ENCODE peak calls at places on chromosomes 6 and 20, in six cellular contexts. One of them, this sample, is unnamed. For H3K9me3, the result is how much of the 10 kb centered on the place peaks cover.

GRCh38 chr20:46215913-46216707 is 92.2 kb downstream of the CDH22 start:
- DNase-seq in cardiac muscle cell: peak
- DNase-seq in upper lobe of left lung: no peak
- DNase-seq in fibroblast of lung: peak
- DNase-seq in upper lobe of right lung: no peak
- DNase-seq in stomach: no peak
- DNase-seq in this sample: no peak

GRCh38 chr20:55166063-55166462 is 690.7 kb downstream of the DOK5 start:
- DNase-seq in cardiac muscle cell: no peak
- DNase-seq in upper lobe of right lung: no peak
- DNase-seq in stomach: no peak
- DNase-seq in fibroblast of lung: no peak
- DNase-seq in upper lobe of left lung: no peak
- DNase-seq in this sample: no peak

GRCh38 chr20:44008806-44009678 is 94.4 kb downstream of the TOX2 start:
- DNase-seq in fibroblast of lung: no peak
- DNase-seq in stomach: no peak
- DNase-seq in upper lobe of right lung: no peak
- DNase-seq in cardiac muscle cell: no peak
- DNase-seq in upper lobe of left lung: no peak
- DNase-seq in this sample: no peak

GRCh38 chr6:34423254-34423653 is 2.6 kb downstream of the RPS10 start:
- DNase-seq in cardiac muscle cell: no peak
- DNase-seq in upper lobe of left lung: no peak
- DNase-seq in fibroblast of lung: peak
- DNase-seq in upper lobe of right lung: no peak
- DNase-seq in stomach: no peak
- DNase-seq in this sample: no peak

GRCh38 chr20:37356387-37356786 is 10.4 kb downstream of the SRC start:
- DNase-seq in stomach: peak
- DNase-seq in cardiac muscle cell: peak
- DNase-seq in fibroblast of lung: peak
- DNase-seq in upper lobe of left lung: peak
- DNase-seq in upper lobe of right lung: peak
- DNase-seq in this sample: no peak

GRCh38 chr6:150328744-150329400 is 39.9 kb upstream of the IYD start:
- DNase-seq in fibroblast of lung: no peak
- DNase-seq in upper lobe of left lung: no peak
- DNase-seq in stomach: no peak
- DNase-seq in cardiac muscle cell: no peak
- DNase-seq in upper lobe of right lung: no peak
- DNase-seq in this sample: no peak

GRCh38 chr6:136822051-136822378 is 377 bp upstream of the PEX7 start:
- DNase-seq in fibroblast of lung: no peak
- DNase-seq in cardiac muscle cell: peak
- DNase-seq in upper lobe of left lung: peak
- DNase-seq in upper lobe of right lung: no peak
- DNase-seq in stomach: no peak
- DNase-seq in this sample: no peak

GRCh38 chr6:36508532-36508931 is 38.7 kb downstream of the STK38 start:
- DNase-seq in fibroblast of lung: no peak
- DNase-seq in cardiac muscle cell: no peak
- DNase-seq in upper lobe of left lung: no peak
- DNase-seq in upper lobe of right lung: no peak
- DNase-seq in stomach: no peak
- DNase-seq in this sample: no peak

GRCh38 chr6:151493495-151494234 is at the start of gene CCDC170:
- DNase-seq in stomach: peak
- DNase-seq in cardiac muscle cell: peak
- DNase-seq in fibroblast of lung: no peak
- DNase-seq in upper lobe of right lung: peak
- DNase-seq in upper lobe of left lung: peak
- DNase-seq in this sample: no peak

GRCh38 chr6:169592558-169592957 is 109.3 kb downstream of the WDR27 start:
- DNase-seq in stomach: no peak
- DNase-seq in fibroblast of lung: peak
- DNase-seq in upper lobe of left lung: no peak
- DNase-seq in cardiac muscle cell: peak
- DNase-seq in upper lobe of right lung: no peak
- DNase-seq in this sample: no peak

GRCh38 chr6:5905431-5906339 is 101.0 kb downstream of the NRN1 start:
- DNase-seq in fibroblast of lung: peak
- DNase-seq in upper lobe of left lung: peak
- DNase-seq in cardiac muscle cell: peak
- DNase-seq in stomach: peak
- DNase-seq in upper lobe of right lung: no peak
- DNase-seq in this sample: no peak

GRCh38 chr20:50624351-50625016 is 66.9 kb downstream of the RIPOR3 start:
- DNase-seq in fibroblast of lung: no peak
- DNase-seq in stomach: peak
- DNase-seq in cardiac muscle cell: no peak
- DNase-seq in upper lobe of right lung: peak
- DNase-seq in upper lobe of left lung: peak
- DNase-seq in this sample: no peak

GRCh38 chr6:7108964-7109836 is 1.4 kb downstream of the RREB1 start:
- DNase-seq in stomach: peak
- DNase-seq in upper lobe of right lung: peak
- DNase-seq in cardiac muscle cell: peak
- DNase-seq in fibroblast of lung: peak
- DNase-seq in upper lobe of left lung: peak
- DNase-seq in this sample: peak

GRCh38 chr6:65546894-65547293 is 160.1 kb downstream of the EYS start:
- DNase-seq in upper lobe of left lung: no peak
- DNase-seq in cardiac muscle cell: no peak
- DNase-seq in fibroblast of lung: no peak
- DNase-seq in upper lobe of right lung: no peak
- DNase-seq in stomach: no peak
- DNase-seq in this sample: no peak

GRCh38 chr6:144305985-144306384 is 20.9 kb downstream of the UTRN start:
- DNase-seq in fibroblast of lung: peak
- DNase-seq in upper lobe of left lung: no peak
- DNase-seq in stomach: no peak
- DNase-seq in upper lobe of right lung: no peak
- DNase-seq in cardiac muscle cell: no peak
- DNase-seq in this sample: no peak

GRCh38 chr6:130047440-130047995 is 29.1 kb downstream of the L3MBTL3 start:
- DNase-seq in upper lobe of left lung: no peak
- DNase-seq in stomach: no peak
- DNase-seq in upper lobe of right lung: no peak
- DNase-seq in cardiac muscle cell: peak
- DNase-seq in fibroblast of lung: peak
- DNase-seq in this sample: no peak

GRCh38 chr6:76839505-76839904 is 623.8 kb downstream of the HTR1B start:
- DNase-seq in upper lobe of right lung: no peak
- DNase-seq in stomach: no peak
- DNase-seq in cardiac muscle cell: no peak
- DNase-seq in upper lobe of left lung: no peak
- DNase-seq in fibroblast of lung: no peak
- DNase-seq in this sample: no peak

GRCh38 chr6:112298816-112299281 is 44.5 kb upstream of the LAMA4 start:
- DNase-seq in upper lobe of left lung: no peak
- DNase-seq in stomach: no peak
- DNase-seq in cardiac muscle cell: peak
- DNase-seq in fibroblast of lung: peak
- DNase-seq in upper lobe of right lung: no peak
- DNase-seq in this sample: no peak

GRCh38 chr6:37971263-37971662 is 151.7 kb downstream of the ZFAND3 start:
- DNase-seq in stomach: no peak
- DNase-seq in upper lobe of right lung: no peak
- DNase-seq in upper lobe of left lung: no peak
- DNase-seq in fibroblast of lung: peak
- DNase-seq in cardiac muscle cell: no peak
- DNase-seq in this sample: no peak

GRCh38 chr6:33850294-33850693 is 46.5 kb upstream of the MLN start:
- DNase-seq in upper lobe of left lung: no peak
- DNase-seq in cardiac muscle cell: no peak
- DNase-seq in fibroblast of lung: no peak
- DNase-seq in upper lobe of right lung: no peak
- DNase-seq in stomach: no peak
- DNase-seq in this sample: no peak

GRCh38 chr6:12735786-12736185 is 19.2 kb downstream of the PHACTR1 start:
- DNase-seq in upper lobe of left lung: no peak
- DNase-seq in fibroblast of lung: no peak
- DNase-seq in cardiac muscle cell: peak
- DNase-seq in stomach: no peak
- DNase-seq in upper lobe of right lung: no peak
- DNase-seq in this sample: no peak

GRCh38 chr6:153727910-153728309 is 311.1 kb upstream of the OPRM1 start:
- DNase-seq in upper lobe of left lung: no peak
- DNase-seq in cardiac muscle cell: peak
- DNase-seq in fibroblast of lung: no peak
- DNase-seq in stomach: no peak
- DNase-seq in upper lobe of right lung: no peak
- DNase-seq in this sample: no peak

GRCh38 chr6:155349956-155350355 is 35.7 kb upstream of the TFB1M start:
- DNase-seq in stomach: no peak
- DNase-seq in fibroblast of lung: no peak
- DNase-seq in upper lobe of left lung: no peak
- DNase-seq in upper lobe of right lung: no peak
- DNase-seq in cardiac muscle cell: no peak
- DNase-seq in this sample: no peak
- H3K9me3 ChIP-seq in stomach: under half
- H3K9me3 ChIP-seq in fibroblast of lung: under half
- H3K9me3 ChIP-seq in upper lobe of left lung: under half
- H3K9me3 ChIP-seq in upper lobe of right lung: under half
- H3K9me3 ChIP-seq in cardiac muscle cell: under half
- H3K9me3 ChIP-seq in this sample: under half

DNA sequence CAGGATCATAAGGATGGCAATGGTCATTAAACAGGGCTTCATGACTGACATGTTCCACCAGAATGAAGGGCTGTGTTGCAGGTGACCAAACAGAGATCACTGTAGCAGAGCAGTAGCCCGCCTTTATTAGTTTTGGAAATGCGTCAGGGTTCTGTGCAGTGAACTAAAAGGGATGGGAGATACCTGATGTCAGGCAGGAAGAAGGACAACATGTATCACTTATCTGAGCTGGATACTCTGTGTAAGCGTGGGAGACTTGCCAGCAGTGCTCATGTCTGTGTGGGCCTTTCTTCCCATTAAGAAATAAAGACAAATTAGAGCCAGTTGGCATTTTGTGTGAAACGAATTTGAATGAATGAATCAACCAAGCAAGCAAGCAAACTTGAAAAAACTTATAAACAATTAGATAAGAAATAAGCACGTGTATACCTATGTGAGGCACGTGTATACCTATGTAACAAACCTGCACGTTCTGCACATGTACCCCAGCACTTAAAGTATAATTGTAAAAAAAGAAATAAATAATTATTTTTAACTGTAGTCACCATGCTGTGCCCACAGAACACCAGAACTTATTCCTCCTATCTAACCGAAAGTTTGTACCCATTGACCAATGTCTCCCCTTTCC is at the start of gene DEFB116:
- DNase-seq in upper lobe of left lung: no peak
- DNase-seq in cardiac muscle cell: no peak
- DNase-seq in fibroblast of lung: no peak
- DNase-seq in stomach: no peak
- DNase-seq in upper lobe of right lung: no peak
- DNase-seq in this sample: no peak
- H3K9me3 ChIP-seq in upper lobe of left lung: under half
- H3K9me3 ChIP-seq in cardiac muscle cell: under half
- H3K9me3 ChIP-seq in fibroblast of lung: under half
- H3K9me3 ChIP-seq in stomach: under half
- H3K9me3 ChIP-seq in upper lobe of right lung: under half
- H3K9me3 ChIP-seq in this sample: under half

GRCh38 chr20:59818911-59819310 is 114.5 kb downstream of the SYCP2 start:
- DNase-seq in fibroblast of lung: no peak
- DNase-seq in stomach: no peak
- DNase-seq in upper lobe of right lung: no peak
- DNase-seq in upper lobe of left lung: no peak
- DNase-seq in cardiac muscle cell: no peak
- DNase-seq in this sample: no peak

GRCh38 chr20:59817846-59818245 is 115.6 kb downstream of the SYCP2 start:
- DNase-seq in cardiac muscle cell: no peak
- DNase-seq in upper lobe of right lung: no peak
- DNase-seq in fibroblast of lung: no peak
- DNase-seq in upper lobe of left lung: no peak
- DNase-seq in stomach: no peak
- DNase-seq in this sample: no peak

GRCh38 chr20:59820204-59821041 is 113.0 kb downstream of the SYCP2 start:
- DNase-seq in upper lobe of left lung: peak
- DNase-seq in upper lobe of right lung: no peak
- DNase-seq in fibroblast of lung: no peak
- DNase-seq in cardiac muscle cell: no peak
- DNase-seq in stomach: no peak
- DNase-seq in this sample: no peak

GRCh38 chr20:59821201-59821600 is 112.2 kb downstream of the SYCP2 start:
- DNase-seq in upper lobe of right lung: no peak
- DNase-seq in stomach: no peak
- DNase-seq in fibroblast of lung: no peak
- DNase-seq in upper lobe of left lung: no peak
- DNase-seq in cardiac muscle cell: no peak
- DNase-seq in this sample: no peak

DNA sequence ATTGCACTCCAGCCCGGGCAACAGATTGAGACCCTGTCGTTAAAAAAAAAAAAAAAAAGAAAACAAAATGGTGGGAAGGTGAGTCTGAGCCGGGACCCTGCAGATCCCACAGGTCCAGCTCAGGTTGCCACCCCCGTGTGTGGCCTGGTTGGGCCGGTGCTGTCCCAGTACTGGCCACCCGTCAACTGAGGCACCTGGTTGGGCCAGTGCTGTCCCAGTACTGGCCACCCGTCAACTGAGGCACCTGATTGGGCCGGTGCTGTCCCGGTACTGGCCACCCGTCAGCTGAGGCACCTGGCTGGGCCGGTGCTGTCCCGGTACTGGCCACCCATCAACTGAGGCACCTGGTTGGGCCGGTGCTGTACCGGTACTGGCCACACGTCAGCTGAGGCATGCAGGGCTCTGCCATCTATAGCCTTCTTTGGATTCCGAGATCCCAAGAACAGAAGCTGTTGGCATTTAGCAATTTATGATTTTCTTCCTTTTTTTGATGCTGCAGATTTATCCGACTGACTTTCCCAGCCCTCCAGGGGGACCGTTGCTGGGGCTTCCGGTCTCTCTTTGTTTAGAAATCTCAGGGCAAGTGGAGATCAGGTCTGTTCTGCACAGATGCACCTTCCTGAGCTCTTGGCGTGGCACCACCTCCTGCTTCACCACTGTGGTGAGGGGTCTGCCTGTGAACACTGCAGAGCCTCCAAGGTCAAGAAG is 113.8 kb downstream of the SYCP2 start:
- DNase-seq in upper lobe of left lung: no peak
- DNase-seq in stomach: no peak
- DNase-seq in cardiac muscle cell: no peak
- DNase-seq in fibroblast of lung: no peak
- DNase-seq in upper lobe of right lung: no peak
- DNase-seq in this sample: no peak
- H3K9me3 ChIP-seq in upper lobe of left lung: under half
- H3K9me3 ChIP-seq in stomach: under half
- H3K9me3 ChIP-seq in cardiac muscle cell: under half
- H3K9me3 ChIP-seq in fibroblast of lung: under half
- H3K9me3 ChIP-seq in upper lobe of right lung: under half
- H3K9me3 ChIP-seq in this sample: under half

DNA sequence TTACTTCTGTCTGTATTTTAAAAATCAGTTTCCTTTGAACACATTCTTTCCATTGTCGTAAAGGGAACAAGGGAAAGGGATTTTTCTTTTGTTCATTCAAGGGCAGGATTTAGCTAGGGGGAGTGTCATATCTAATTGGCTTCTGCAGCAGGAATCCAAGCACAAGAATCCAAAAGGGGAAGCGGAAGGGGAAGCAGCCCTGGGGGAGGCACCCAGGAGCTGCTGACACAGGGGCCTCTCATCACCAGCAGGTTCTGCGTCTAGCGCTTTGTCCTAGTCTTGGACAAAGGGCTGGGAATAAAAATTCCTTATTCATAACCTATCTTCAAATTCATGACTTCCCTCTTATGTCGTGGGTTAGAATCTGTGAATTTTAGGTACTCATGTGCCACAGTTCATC is 13.7 kb downstream of the RIPK1 start:
- DNase-seq in fibroblast of lung: no peak
- DNase-seq in upper lobe of right lung: no peak
- DNase-seq in cardiac muscle cell: no peak
- DNase-seq in upper lobe of left lung: no peak
- DNase-seq in stomach: no peak
- DNase-seq in this sample: no peak
- H3K9me3 ChIP-seq in fibroblast of lung: under half
- H3K9me3 ChIP-seq in upper lobe of right lung: under half
- H3K9me3 ChIP-seq in cardiac muscle cell: under half
- H3K9me3 ChIP-seq in upper lobe of left lung: under half
- H3K9me3 ChIP-seq in stomach: under half
- H3K9me3 ChIP-seq in this sample: under half